ENCODE peak calls at places on chromosomes 4 and X, in eight cellular contexts. G is ovary, U is upper lobe of left lung, J is esophagus squamous epithelium, P is suprapubic skin, A is A549, Y is endothelial cell of umbilical vein, S is right lobe of liver. W is an unnamed sample.

GRCh38 chr4:54217642-54218486 is 11.2 kb upstream of the PDGFRA start:
- DNase-seq in G (peak; percentile 83), U (no peak), J (peak; percentile 21), P (peak; percentile 92), A (peak; percentile 72), Y (peak; percentile 84), S (peak; percentile 72), W (peak; percentile 55)

GRCh38 chr4:113809313-113809712 is 47.8 kb upstream of the CAMK2D start:
- DNase-seq in G (no peak), U (no peak), J (no peak), P (peak; percentile 58), A (no peak), Y (no peak), S (no peak), W (no peak)

GRCh38 chr4:95386410-95386809 is 162.4 kb downstream of the UNC5C start:
- DNase-seq in G (no peak), U (no peak), J (no peak), P (no peak), A (no peak), Y (no peak), S (no peak), W (no peak)

GRCh38 chr4:152657657-152658056 is 22.1 kb downstream of the TMEM154 start:
- DNase-seq in G (no peak), U (no peak), J (no peak), P (no peak), A (no peak), Y (no peak), S (no peak), W (no peak)

GRCh38 chr4:22869235-22869634 is 176.5 kb downstream of the GBA3 start:
- DNase-seq in G (no peak), U (no peak), J (no peak), P (no peak), A (peak; percentile 0), Y (no peak), S (no peak), W (no peak)

GRCh38 chrX:68163446-68163845 is 269.8 kb downstream of the OPHN1 start:
- DNase-seq in G (no peak), U (no peak), J (no peak), P (no peak), A (no peak), Y (peak; percentile 87), S (no peak), W (no peak)

GRCh38 chrX:72243472-72243871 is 4.6 kb upstream of the ERCC6L start:
- DNase-seq in G (no peak), U (no peak), J (no peak), P (no peak), A (no peak), Y (peak; percentile 74), S (no peak), W (no peak)

GRCh38 chr4:152283806-152284470 is 252.0 kb downstream of the FBXW7 start:
- DNase-seq in G (no peak), U (no peak), J (no peak), P (no peak), A (no peak), Y (peak; percentile 16), S (no peak), W (no peak)

GRCh38 chr4:151921811-151922210 is 161.0 kb upstream of the GATB start:
- DNase-seq in G (no peak), U (no peak), J (no peak), P (no peak), A (no peak), Y (no peak), S (no peak), W (no peak)

GRCh38 chr4:113623274-113623894 is 138.2 kb downstream of the CAMK2D start:
- DNase-seq in G (no peak), U (no peak), J (no peak), P (no peak), A (no peak), Y (no peak), S (no peak), W (no peak)

GRCh38 chr4:55758081-55758480 is 61.5 kb upstream of the EXOC1L start:
- DNase-seq in G (no peak), U (no peak), J (no peak), P (no peak), A (no peak), Y (peak; percentile 23), S (no peak), W (no peak)

GRCh38 chrX:56812515-56813105 is 83.6 kb downstream of the NBDY start:
- DNase-seq in G (no peak), U (no peak), J (no peak), P (peak; percentile 19), A (no peak), Y (peak; percentile 4), S (no peak), W (no peak)

GRCh38 chr4:94036964-94037363 is 170.7 kb upstream of the SMARCAD1 start:
- DNase-seq in G (no peak), U (no peak), J (no peak), P (no peak), A (no peak), Y (no peak), S (no peak), W (peak; percentile 12)

GRCh38 chrX:68710870-68711576 is 63.6 kb downstream of the STARD8 start:
- DNase-seq in G (no peak), U (no peak), J (no peak), P (no peak), A (peak; percentile 65), Y (peak; percentile 32), S (no peak), W (peak; percentile 32)

GRCh38 chr4:1797298-1797860 is 4.3 kb downstream of the FGFR3 start:
- DNase-seq in G (no peak), U (peak; percentile 75), J (no peak), P (no peak), A (no peak), Y (no peak), S (peak; percentile 71), W (no peak)

GRCh38 chr4:1794809-1795303 is 1.8 kb downstream of the FGFR3 start:
- DNase-seq in G (no peak), U (peak; percentile 86), J (no peak), P (no peak), A (no peak), Y (no peak), S (no peak), W (no peak)

GRCh38 chr4:1793940-1794808 is 1.1 kb downstream of the FGFR3 start:
- DNase-seq in G (no peak), U (peak; percentile 87), J (no peak), P (no peak), A (peak; percentile 42), Y (peak; percentile 22), S (no peak), W (no peak)

GRCh38 chr4:1796486-1797204 is 3.6 kb downstream of the FGFR3 start:
- DNase-seq in G (no peak), U (no peak), J (no peak), P (no peak), A (no peak), Y (no peak), S (no peak), W (no peak)

DNA sequence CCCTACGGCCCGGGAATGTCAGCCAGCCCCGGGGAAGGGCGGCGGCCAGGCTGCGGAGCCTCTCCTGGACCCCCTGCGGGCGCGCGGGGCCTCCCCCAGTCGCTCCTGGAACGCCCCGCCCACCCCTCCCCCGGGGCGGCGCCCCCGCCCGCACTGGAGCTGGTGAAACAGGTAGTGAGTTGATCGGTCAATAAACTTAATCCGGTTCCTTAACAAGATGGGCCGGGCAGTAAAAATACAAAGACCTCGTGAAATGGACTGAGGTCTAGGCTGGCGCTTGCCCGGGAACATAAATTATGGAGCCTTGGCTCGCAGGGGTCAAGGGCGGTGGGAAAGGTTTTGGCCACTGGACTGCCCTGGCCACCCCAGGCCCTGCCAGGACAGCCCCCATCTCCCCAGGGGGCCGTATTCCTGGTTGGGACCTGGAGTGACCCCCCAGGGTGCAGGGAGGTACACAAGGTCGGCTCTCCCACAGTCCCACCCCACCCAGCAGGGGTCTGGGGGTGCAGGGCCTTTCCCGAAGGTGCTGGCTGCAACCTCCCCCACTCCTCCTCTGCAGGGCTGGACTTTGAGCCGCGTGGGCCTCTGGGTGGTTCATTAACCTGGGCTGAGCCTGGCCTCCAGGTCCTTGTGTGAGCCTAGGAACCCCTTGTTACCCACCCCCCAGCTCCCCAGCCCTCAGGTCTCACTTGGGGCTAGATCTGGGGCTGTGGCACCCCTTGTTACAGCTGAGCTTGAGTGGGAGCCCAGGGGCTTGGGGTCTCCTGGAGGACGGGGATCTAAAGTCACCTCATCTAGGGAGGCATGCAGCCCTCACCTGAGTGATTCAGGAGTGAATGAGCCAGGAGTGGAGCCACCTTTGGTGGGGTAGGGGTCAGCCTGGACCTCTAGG is 2.5 kb downstream of the FGFR3 start:
- DNase-seq in G (no peak), U (peak; percentile 55), J (no peak), P (no peak), A (no peak), Y (no peak), S (peak; percentile 88), W (no peak)
- TF ChIP-seq POLR2A in G (no peak), U (no peak), J (no peak), P (no peak), A (no peak), Y (no peak), S (no peak), W (no peak)

DNA sequence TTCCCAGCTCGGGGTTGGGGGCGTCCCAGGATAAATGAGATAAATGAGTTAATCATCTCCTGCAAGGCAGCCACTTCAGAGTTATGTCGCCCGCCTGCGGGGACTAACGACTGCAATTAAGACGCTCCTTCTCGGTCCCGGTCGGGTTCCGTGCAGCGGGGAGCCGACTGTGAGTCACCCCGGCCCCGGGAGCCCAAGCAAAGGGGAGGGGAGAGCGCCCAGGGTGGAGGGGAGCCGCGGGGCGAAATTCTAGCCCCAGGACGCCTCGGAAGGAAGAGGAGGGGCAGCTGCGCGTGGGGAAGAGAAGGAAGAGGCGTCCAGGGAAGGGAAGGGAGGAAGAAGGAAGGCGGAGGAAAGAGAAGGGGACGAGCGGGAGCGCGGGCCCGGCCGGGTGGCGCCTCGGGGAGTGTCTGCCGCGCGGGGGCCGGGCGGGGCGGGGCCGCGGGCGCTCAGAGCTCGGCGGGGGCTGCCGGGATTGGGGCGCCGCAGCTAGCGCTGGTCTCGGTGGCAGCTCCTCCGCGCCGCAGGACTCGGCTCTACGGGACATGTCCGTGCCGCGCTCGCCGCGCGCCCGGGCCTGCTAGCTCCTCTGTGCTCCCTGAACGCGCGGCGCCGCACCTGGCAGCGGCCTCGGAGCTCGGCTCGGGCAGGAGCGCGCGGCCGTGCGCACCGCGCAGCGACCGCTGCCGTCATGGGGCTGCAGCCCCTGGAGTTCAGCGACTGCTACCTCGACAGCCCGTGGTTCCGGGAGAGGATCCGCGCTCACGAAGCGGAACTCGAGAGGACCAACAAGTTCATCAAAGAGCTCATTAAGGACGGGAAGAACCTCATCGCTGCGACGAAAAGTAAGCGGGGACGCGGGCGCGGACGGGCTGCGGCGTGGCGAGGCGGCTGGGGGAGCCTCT is at the start of gene ARHGAP10:
- DNase-seq in G (peak; percentile 81), U (peak; percentile 95), J (no peak), P (peak; percentile 90), A (peak; percentile 64), Y (peak; percentile 78), S (peak; percentile 66), W (peak; percentile 49)
- TF ChIP-seq POLR2A in G (peak; percentile 59), U (no peak), J (no peak), P (no peak), A (peak; percentile 44), Y (peak; percentile 86), S (peak; percentile 68), W (peak; percentile 33)

GRCh38 chr4:4289930-4290850 is at the start of the genes LYAR and ZBTB49:
- DNase-seq in G (peak; percentile 95), U (peak; percentile 100), J (peak; percentile 47), P (peak; percentile 96), A (peak; percentile 84), Y (peak; percentile 94), S (peak; percentile 96), W (peak; percentile 96)
- TF ChIP-seq POLR2A in G (peak; percentile 46), U (no peak), J (peak; percentile 77), P (no peak), A (peak; percentile 86), Y (peak; percentile 78), S (peak; percentile 68), W (peak; percentile 83)

GRCh38 chr4:103168993-103169392 is 29.1 kb downstream of the CENPE start:
- DNase-seq in G (no peak), U (no peak), J (no peak), P (no peak), A (no peak), Y (no peak), S (no peak), W (no peak)

GRCh38 chr4:103171006-103171405 is 27.1 kb downstream of the CENPE start:
- DNase-seq in G (no peak), U (no peak), J (no peak), P (no peak), A (no peak), Y (no peak), S (no peak), W (no peak)
- TF ChIP-seq POLR2A in G (no peak), U (no peak), J (no peak), P (no peak), A (no peak), Y (no peak), S (no peak), W (no peak)

W was measured in GM12891.